ENCODE peak calls at places on chromosomes 2 and 18, in six cellular contexts. W, N, P, R, Z and C are unnamed samples.

GRCh38 chr2:201972621-201973255 is 60.9 kb upstream of the FZD7 start:
- DNase-seq in W (peak), N (no peak), P (no peak), R (no peak), Z (no peak), C (peak)

GRCh38 chr2:240437861-240438809 is 2.7 kb downstream of the GPC1 start:
- DNase-seq in W (peak), N (no peak), P (peak), R (peak), Z (peak), C (peak)

GRCh38 chr2:29587791-29588190 is 333.6 kb downstream of the ALK start:
- DNase-seq in W (no peak), N (no peak), P (no peak), R (no peak), Z (no peak), C (no peak)

GRCh38 chr2:27717070-27717453 is 53.4 kb downstream of the SLC4A1AP start:
- DNase-seq in W (no peak), N (no peak), P (no peak), R (no peak), Z (no peak), C (no peak)

GRCh38 chr2:220090050-220090449 is 462.6 kb downstream of the SLC4A3 start:
- DNase-seq in W (no peak), N (no peak), P (no peak), R (no peak), Z (no peak), C (no peak)

GRCh38 chr2:216555274-216555673 is 56.6 kb downstream of the RPL37A start:
- DNase-seq in W (no peak), N (no peak), P (peak), R (peak), Z (peak), C (no peak)

GRCh38 chr18:74411475-74411874 is 45.6 kb downstream of the DIPK1C start:
- DNase-seq in W (no peak), N (no peak), P (no peak), R (no peak), Z (no peak), C (no peak)

GRCh38 chr2:120546077-120546864 is 189.4 kb upstream of the GLI2 start:
- DNase-seq in W (no peak), N (peak), P (no peak), R (peak), Z (peak), C (no peak)

GRCh38 chr2:10400568-10400977 is 47.6 kb downstream of the ODC1 start:
- DNase-seq in W (no peak), N (no peak), P (no peak), R (peak), Z (peak), C (no peak)

GRCh38 chr2:21811541-21811940 is 687.8 kb downstream of the TDRD15 start:
- DNase-seq in W (no peak), N (no peak), P (no peak), R (no peak), Z (no peak), C (no peak)

GRCh38 chr2:11658623-11659475 is 11.1 kb downstream of the NTSR2 start:
- DNase-seq in W (no peak), N (no peak), P (no peak), R (no peak), Z (no peak), C (no peak)

GRCh38 chr2:168635065-168635577 is 167.3 kb upstream of the NOSTRIN start:
- DNase-seq in W (peak), N (no peak), P (no peak), R (no peak), Z (no peak), C (no peak)

GRCh38 chr2:45705233-45705632 is 53.8 kb downstream of the PRKCE start:
- DNase-seq in W (no peak), N (no peak), P (no peak), R (no peak), Z (no peak), C (no peak)

GRCh38 chr18:24567199-24567598 is 106.8 kb downstream of the HRH4 start:
- DNase-seq in W (no peak), N (no peak), P (no peak), R (no peak), Z (peak), C (no peak)

GRCh38 chr2:231198291-231199173 is at the start of gene ARMC9:
- DNase-seq in W (peak), N (no peak), P (peak), R (peak), Z (peak), C (peak)

GRCh38 chr2:190996338-190996946 is 17.5 kb downstream of the STAT1 start:
- DNase-seq in W (peak), N (no peak), P (no peak), R (no peak), Z (peak), C (peak)

GRCh38 chr2:217151509-217152206 is 291.8 kb upstream of the TNP1 start:
- DNase-seq in W (no peak), N (no peak), P (no peak), R (no peak), Z (no peak), C (no peak)

GRCh38 chr2:182228741-182229140 is 198.1 kb downstream of the PDE1A start:
- DNase-seq in W (no peak), N (no peak), P (no peak), R (peak), Z (peak), C (no peak)

GRCh38 chr2:27091746-27092695 is 5.4 kb downstream of the KHK start:
- DNase-seq in W (no peak), N (no peak), P (no peak), R (no peak), Z (no peak), C (peak)

GRCh38 chr2:148338544-148338943 is 306.0 kb upstream of the EPC2 start:
- DNase-seq in W (no peak), N (peak), P (no peak), R (peak), Z (peak), C (no peak)

GRCh38 chr2:178452870-178453269 is 1.7 kb downstream of the PJVK start:
- DNase-seq in W (no peak), N (no peak), P (no peak), R (no peak), Z (no peak), C (no peak)

GRCh38 chr2:33363599-33364300 is 112.7 kb upstream of the RASGRP3 start:
- DNase-seq in W (no peak), N (no peak), P (no peak), R (no peak), Z (peak), C (no peak)

GRCh38 chr2:219362524-219363164 is 25.1 kb downstream of the DNPEP start:
- DNase-seq in W (no peak), N (no peak), P (no peak), R (peak), Z (peak), C (no peak)

GRCh38 chr2:221443631-221444030 is 128.5 kb downstream of the EPHA4 start:
- DNase-seq in W (no peak), N (no peak), P (no peak), R (no peak), Z (no peak), C (no peak)

GRCh38 chr2:119402645-119403560 is 28.8 kb upstream of the TMEM37 start:
- DNase-seq in W (no peak), N (no peak), P (no peak), R (no peak), Z (no peak), C (no peak)

GRCh38 chr2:156472686-156473085 is 36.5 kb downstream of the GPD2 start:
- DNase-seq in W (no peak), N (no peak), P (no peak), R (no peak), Z (no peak), C (no peak)

GRCh38 chr2:54879037-54879436 is 155.6 kb downstream of the EML6 start:
- DNase-seq in W (no peak), N (no peak), P (no peak), R (no peak), Z (no peak), C (peak)

GRCh38 chr2:14752294-14752693 is 119.8 kb downstream of the LRATD1 start:
- DNase-seq in W (no peak), N (no peak), P (no peak), R (no peak), Z (peak), C (no peak)

GRCh38 chr2:47487498-47487875 is 84.5 kb downstream of the MSH2 start:
- DNase-seq in W (no peak), N (no peak), P (no peak), R (no peak), Z (no peak), C (no peak)

GRCh38 chr2:46827274-46827930 is 88.2 kb downstream of the MCFD2 start:
- DNase-seq in W (no peak), N (no peak), P (no peak), R (peak), Z (peak), C (no peak)